ENCODE peak calls at places on chromosomes 3 and 15, in six cellular contexts. D, L, C, Z, W and G are unnamed samples.
A peak's percentile ranks its signal among the peaks of the same experiment; 100 is the strongest.

GRCh38 chr3:11553436-11554235 is 90.1 kb downstream of the VGLL4 start:
- DNase-seq in D (no peak), L (no peak), C (no peak), Z (no peak), W (no peak), G (no peak)

GRCh38 chr3:126111126-126111551 is 27.2 kb upstream of the SLC41A3 start:
- DNase-seq in D (no peak), L (no peak), C (no peak), Z (no peak), W (no peak), G (no peak)

GRCh38 chr3:151568095-151568685 is 107.3 kb upstream of the IGSF10 start:
- DNase-seq in D (no peak), L (no peak), C (no peak), Z (no peak), W (no peak), G (no peak)

GRCh38 chr3:184816654-184817053 is 4.7 kb downstream of the VPS8 start:
- DNase-seq in D (no peak), L (no peak), C (no peak), Z (no peak), W (peak; percentile 61), G (peak; percentile 31)

GRCh38 chr15:68206711-68207151 is 1.6 kb upstream of the CALML4 start:
- DNase-seq in D (no peak), L (no peak), C (no peak), Z (no peak), W (no peak), G (no peak)

GRCh38 chr3:129624347-129625070 is 18.0 kb upstream of the PLXND1 start:
- DNase-seq in D (no peak), L (no peak), C (no peak), Z (no peak), W (no peak), G (no peak)

GRCh38 chr3:124707667-124708066 is 22.6 kb upstream of the UMPS start:
- DNase-seq in D (peak; percentile 66), L (peak; percentile 35), C (no peak), Z (no peak), W (peak; percentile 84), G (peak; percentile 48)

GRCh38 chr3:140903196-140903595 is 38.4 kb upstream of the SLC25A36 start:
- DNase-seq in D (no peak), L (no peak), C (no peak), Z (no peak), W (peak; percentile 60), G (peak; percentile 12)

GRCh38 chr3:43288366-43288765 is 2.0 kb downstream of the SNRK start:
- DNase-seq in D (no peak), L (no peak), C (no peak), Z (no peak), W (peak; percentile 17), G (peak; percentile 37)

GRCh38 chr3:52986049-52986448 is 59.8 kb downstream of the SFMBT1 start:
- DNase-seq in D (no peak), L (no peak), C (no peak), Z (no peak), W (peak; percentile 63), G (no peak)

GRCh38 chr3:174874258-174874657 is 15.1 kb downstream of the NAALADL2 start:
- DNase-seq in D (no peak), L (no peak), C (no peak), Z (no peak), W (no peak), G (no peak)

GRCh38 chr3:188863999-188864406 is 307.8 kb upstream of the TPRG1 start:
- DNase-seq in D (no peak), L (no peak), C (no peak), Z (no peak), W (peak; percentile 86), G (no peak)

GRCh38 chr3:101643861-101644613 is 32.9 kb downstream of the ZBTB11 start:
- DNase-seq in D (no peak), L (peak; percentile 11), C (no peak), Z (peak; percentile 4), W (peak; percentile 81), G (peak; percentile 88)

GRCh38 chr15:43930079-43930478 is 103.3 kb downstream of the WDR76 start:
- DNase-seq in D (peak; percentile 67), L (peak; percentile 29), C (peak; percentile 23), Z (no peak), W (peak; percentile 51), G (no peak)

GRCh38 chr3:160709477-160710182 is 32.7 kb downstream of the ARL14 start:
- DNase-seq in D (peak; percentile 36), L (no peak), C (no peak), Z (no peak), W (no peak), G (no peak)

GRCh38 chr15:40928975-40929729 is at the start of gene DLL4:
- DNase-seq in D (peak; percentile 92), L (peak; percentile 72), C (no peak), Z (peak; percentile 71), W (peak; percentile 41), G (peak; percentile 77)

GRCh38 chr3:197132916-197133530 is 103.4 kb upstream of the MELTF start:
- DNase-seq in D (no peak), L (no peak), C (no peak), Z (no peak), W (peak; percentile 53), G (no peak)

GRCh38 chr3:66499881-66500574 is 794 bp downstream of the LRIG1 start:
- DNase-seq in D (no peak), L (no peak), C (no peak), Z (no peak), W (peak; percentile 16), G (no peak)

GRCh38 chr3:180040966-180041365 is 4.2 kb upstream of the PEX5L start:
- DNase-seq in D (no peak), L (no peak), C (no peak), Z (no peak), W (no peak), G (peak; percentile 18)

GRCh38 chr3:180036678-180037455 is at the start of gene PEX5L:
- DNase-seq in D (peak; percentile 91), L (no peak), C (peak; percentile 33), Z (no peak), W (peak; percentile 61), G (peak; percentile 77)

DNA sequence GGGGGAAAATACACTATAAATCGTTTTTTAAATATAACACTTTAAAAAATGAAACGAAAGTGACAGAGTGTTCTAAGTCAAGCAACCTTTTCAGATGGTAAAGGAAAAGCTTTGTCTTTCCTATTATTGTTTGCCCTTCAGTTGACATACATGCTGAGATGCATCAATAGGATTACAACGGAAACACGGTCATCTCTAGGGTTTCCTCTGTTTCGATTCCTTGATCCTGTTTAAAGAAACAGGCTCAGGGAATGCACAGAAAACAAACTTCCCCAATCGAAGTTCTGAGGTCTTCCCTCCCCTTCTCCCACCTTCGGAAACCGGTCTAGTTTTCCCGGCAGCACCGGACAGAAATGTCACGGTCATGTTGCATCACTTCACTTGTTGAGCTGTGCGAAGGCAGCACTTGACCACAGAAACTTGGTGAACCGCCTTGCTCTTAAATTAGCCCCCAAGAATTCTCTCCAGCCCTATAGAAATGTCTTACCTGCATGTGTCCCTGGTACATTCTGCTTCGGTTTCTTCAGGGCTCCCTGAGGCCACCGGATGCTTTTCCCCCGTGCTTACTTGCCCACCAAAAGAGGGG is 552 bp downstream of the PEX5L start:
- DNase-seq in D (peak; percentile 63), L (no peak), C (no peak), Z (no peak), W (no peak), G (no peak)
- H3K4me2 ChIP-seq in D (peak overlapping the region; percentile 85), L (no peak overlapping the region), C (peak overlapping the region; percentile 98), Z (no peak overlapping the region), W (peak overlapping the region; percentile 34), G (peak overlapping the region; percentile 84)

GRCh38 chr15:80252281-80252619 is 237 bp upstream of the CTXND1 start:
- DNase-seq in D (no peak), L (no peak), C (no peak), Z (no peak), W (no peak), G (no peak)
- TF ChIP-seq EZH2 in D (no peak), L (no peak), C (no peak), Z (no peak), W (no peak), G (peak; percentile 67)

GRCh38 chr15:58307313-58307961 is 124.4 kb upstream of the LIPC start:
- DNase-seq in D (no peak), L (no peak), C (no peak), Z (no peak), W (peak; percentile 88), G (no peak)
- H3K4me2 ChIP-seq in D (no peak overlapping the region), L (no peak overlapping the region), C (peak overlapping the region; percentile 30), Z (no peak overlapping the region), W (peak overlapping the region; percentile 72), G (no peak overlapping the region)

DNA sequence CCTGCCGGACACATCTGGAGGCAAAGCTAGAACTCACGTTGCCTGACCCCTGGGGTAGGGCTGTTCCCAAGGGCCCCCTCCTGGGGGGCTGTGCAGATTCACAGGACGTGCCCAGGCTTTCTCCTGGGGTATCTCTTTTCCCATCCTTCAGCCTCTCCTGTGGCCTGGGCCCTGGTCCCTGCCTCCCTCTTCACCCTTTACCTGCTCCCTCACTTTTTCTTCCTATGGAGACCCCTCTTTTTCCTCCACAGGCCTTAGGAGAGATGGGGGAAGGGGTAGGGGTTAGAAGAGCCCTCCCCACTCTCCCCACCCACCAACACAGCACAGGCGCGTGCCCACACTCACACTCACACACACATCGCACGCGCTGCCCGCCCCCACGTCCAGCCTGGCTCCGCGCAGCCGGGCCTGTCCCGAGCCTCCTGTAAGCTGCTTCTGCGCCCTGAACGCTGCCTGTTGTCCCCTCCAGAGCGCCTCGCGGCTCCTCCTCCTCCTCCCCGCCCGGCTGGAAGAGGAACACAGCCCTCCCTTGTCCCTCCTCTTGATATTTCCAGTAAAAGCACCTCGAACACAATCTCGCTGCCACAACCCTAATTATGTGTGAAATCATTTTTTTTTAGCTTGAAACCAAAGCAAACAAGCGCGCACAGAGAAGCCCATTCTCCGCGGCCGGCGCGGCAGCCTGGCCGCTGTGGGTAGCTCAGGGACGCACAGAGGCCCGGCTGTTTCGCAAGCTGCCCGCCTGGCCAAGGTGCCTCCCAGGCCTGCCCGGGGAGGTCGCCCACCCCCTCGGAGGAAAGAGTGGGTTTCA is 33.9 kb upstream of the ACAN start:
- DNase-seq in D (peak; percentile 77), L (no peak), C (no peak), Z (no peak), W (peak; percentile 32), G (no peak)
- TF ChIP-seq EZH2 in D (peak; percentile 61), L (no peak), C (peak; percentile 55), Z (no peak), W (no peak), G (no peak)

DNA sequence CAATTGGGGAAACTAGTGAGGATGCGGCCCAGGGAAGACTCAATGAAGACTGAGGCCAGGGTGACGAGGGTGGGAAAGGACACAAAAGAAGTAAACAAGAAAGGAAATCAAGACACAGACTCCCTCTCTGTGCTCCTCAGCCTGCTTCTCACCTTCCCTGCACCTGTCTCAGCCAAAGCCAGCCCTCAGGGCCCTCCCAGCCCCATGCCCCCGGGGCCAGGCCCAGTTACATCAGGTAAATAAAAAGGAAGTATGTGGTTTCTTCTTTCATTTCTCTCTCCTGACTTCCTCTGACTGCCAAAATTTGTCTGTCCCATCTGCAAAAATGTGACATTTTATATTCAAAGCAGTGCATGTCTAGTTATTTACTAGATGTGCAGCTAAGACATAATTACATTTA is 328.0 kb downstream of the UACA start:
- DNase-seq in D (no peak), L (peak; percentile 25), C (no peak), Z (no peak), W (no peak), G (no peak)
- H3K4me2 ChIP-seq in D (no peak overlapping the region), L (peak overlapping the region; percentile 40), C (no peak overlapping the region), Z (no peak overlapping the region), W (no peak overlapping the region), G (no peak overlapping the region)

DNA sequence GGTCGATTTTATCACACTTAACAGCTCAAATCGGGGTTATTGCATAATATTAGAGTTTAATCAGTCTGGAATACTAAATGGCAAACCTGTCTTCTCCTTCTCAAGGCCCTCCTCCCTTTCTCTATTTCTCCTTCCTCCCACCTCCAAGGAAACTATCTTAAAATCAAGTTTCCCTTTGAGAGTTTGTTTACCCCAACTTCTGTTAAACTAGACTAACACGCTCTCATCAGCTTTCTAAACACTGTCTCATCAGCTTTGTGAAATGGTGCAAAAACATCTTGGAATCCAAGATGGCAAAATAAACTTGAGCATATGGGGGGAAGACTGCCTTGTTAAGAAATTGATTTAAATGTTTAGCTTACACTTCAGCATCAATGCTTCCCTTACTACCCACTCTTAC is 9.6 kb downstream of the SOX2 start:
- DNase-seq in D (no peak), L (no peak), C (no peak), Z (no peak), W (no peak), G (no peak)
- TF ChIP-seq EZH2 in D (no peak), L (no peak), C (no peak), Z (no peak), W (no peak), G (no peak)